ENCODE peak calls at places on chromosomes 13 and 19, in four cellular contexts. T is body of pancreas, V is fibroblast of mammary gland, X is left ventricle myocardium inferior. I is an unnamed sample.

GRCh38 chr13:112688560-112689497 is 1.0 kb upstream of the ATP11A start:
- DNase-seq in V (no peak), T (no peak), X (no peak), I (no peak)

GRCh38 chr19:43902399-43902798 is 32.7 kb downstream of the ZNF45 start:
- DNase-seq in T (no peak), V (no peak), X (no peak), I (no peak)

GRCh38 chr13:101473458-101473857 is 21.0 kb downstream of the ITGBL1 start:
- DNase-seq in V (peak), T (no peak), X (peak), I (no peak)

GRCh38 chr13:108924154-108924940 is 294.9 kb downstream of the MYO16 start:
- DNase-seq in V (peak), X (no peak), T (no peak), I (no peak)

GRCh38 chr13:104204177-104204576 is 1138.0 kb upstream of the SLC10A2 start:
- DNase-seq in V (no peak), X (no peak), T (no peak), I (no peak)

GRCh38 chr19:41668315-41668714 is 19.8 kb downstream of the CEACAM7 start:
- DNase-seq in T (no peak), V (no peak), X (no peak), I (no peak)

GRCh38 chr13:109331898-109332297 is 454.5 kb downstream of the IRS2 start:
- DNase-seq in V (peak), X (no peak), T (no peak), I (no peak)

GRCh38 chr19:45901432-45901903 is 945 bp downstream of the MYPOP start:
- DNase-seq in X (peak), V (peak), T (peak), I (no peak)

GRCh38 chr19:28430214-28430613 is 782.7 kb downstream of the UQCRFS1 start:
- DNase-seq in T (no peak), V (no peak), X (no peak), I (no peak)

GRCh38 chr13:113299951-113300350 is 2.9 kb downstream of the LAMP1 start:
- DNase-seq in T (no peak), V (peak), X (no peak), I (no peak)

GRCh38 chr19:6126335-6126974 is 9.0 kb upstream of the ACSBG2 start:
- DNase-seq in T (no peak), V (peak), X (no peak), I (peak)

GRCh38 chr13:91627952-91628739 is 229.7 kb downstream of the GPC5 start:
- DNase-seq in X (no peak), T (no peak), V (no peak), I (no peak)

GRCh38 chr19:31141301-31141700 is 207.9 kb downstream of the TSHZ3 start:
- DNase-seq in T (no peak), X (no peak), V (no peak), I (no peak)

GRCh38 chr13:73548444-73548843 is 489.6 kb downstream of the KLF5 start:
- DNase-seq in V (no peak), T (no peak), X (no peak), I (no peak)

GRCh38 chr13:73547239-73547638 is 488.4 kb downstream of the KLF5 start:
- DNase-seq in X (no peak), T (no peak), V (no peak), I (no peak)

GRCh38 chr13:73549717-73550116 is 490.9 kb downstream of the KLF5 start:
- DNase-seq in V (no peak), T (no peak), X (no peak), I (no peak)

GRCh38 chr13:73542446-73542845 is 483.6 kb downstream of the KLF5 start:
- DNase-seq in X (no peak), T (no peak), V (no peak), I (no peak)

GRCh38 chr13:73544175-73544574 is 485.4 kb downstream of the KLF5 start:
- DNase-seq in V (no peak), T (no peak), X (no peak), I (no peak)
- TF ChIP-seq CTCF in V (no peak), T (no peak), X (peak), I (peak)

DNA sequence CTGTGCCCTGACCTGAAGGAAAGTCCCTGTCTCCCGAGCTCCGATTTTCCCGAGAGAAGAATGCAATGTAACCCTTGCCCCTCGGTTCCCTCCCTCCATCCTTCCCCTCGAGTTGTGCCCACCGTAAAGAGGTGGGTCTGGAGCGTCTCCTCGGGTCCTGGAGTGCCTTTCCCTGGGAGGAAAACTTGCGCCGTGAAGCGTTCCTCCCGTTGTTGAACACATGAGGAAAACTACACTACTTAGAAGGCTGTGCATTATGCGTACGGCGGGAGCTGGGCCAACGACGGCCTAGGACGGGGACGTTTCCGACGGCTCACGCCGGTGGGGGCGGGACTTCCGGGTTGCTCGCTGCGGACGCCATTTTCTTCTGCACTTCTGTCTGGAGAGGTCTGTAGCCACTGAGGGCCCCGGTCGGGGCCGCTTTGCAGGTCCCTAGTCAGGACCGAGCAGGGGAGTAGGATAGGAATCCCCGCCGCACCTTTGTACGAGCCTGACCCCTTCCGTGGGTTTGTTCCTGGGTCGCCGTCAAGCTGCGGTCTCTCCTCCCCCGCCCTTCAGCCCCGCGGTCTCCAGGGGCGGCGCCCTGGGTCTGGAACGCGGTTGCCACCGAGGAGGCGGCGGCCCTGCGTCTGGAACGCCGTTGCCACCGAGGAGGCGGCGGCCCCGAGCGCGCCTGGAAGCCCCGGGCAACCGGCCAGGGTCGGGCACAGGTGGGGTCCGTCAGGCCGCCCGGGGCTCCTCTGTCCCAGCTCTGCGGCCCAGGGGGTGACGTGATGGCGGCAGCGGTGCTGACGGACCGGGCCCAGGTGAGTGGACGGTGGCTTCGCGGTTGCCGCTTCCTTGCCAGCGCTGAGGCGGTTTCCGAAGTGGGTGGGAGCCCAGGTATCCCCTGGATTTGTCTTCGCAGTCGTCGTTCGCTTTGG is at the start of gene ZNF264:
- DNase-seq in V (peak), T (peak), X (peak), I (peak)
- TF ChIP-seq CTCF in V (no peak), T (no peak), X (no peak), I (no peak)

GRCh38 chr19:16076154-16076957 is at the start of gene TPM4:
- DNase-seq in V (peak), X (peak), T (peak), I (no peak)
- TF ChIP-seq CTCF in V (no peak), X (no peak), T (no peak), I (no peak)

GRCh38 chr13:92716749-92717148 is 509.9 kb upstream of the GPC6 start:
- DNase-seq in V (peak), T (no peak), X (no peak), I (no peak)
- TF ChIP-seq CTCF in V (peak), T (peak), X (peak), I (no peak)

GRCh38 chr19:40232949-40233810 is 6.7 kb upstream of the CCNP start:
- DNase-seq in X (no peak), T (no peak), V (no peak), I (no peak)
- TF ChIP-seq CTCF in X (no peak), T (no peak), V (no peak), I (no peak)

DNA sequence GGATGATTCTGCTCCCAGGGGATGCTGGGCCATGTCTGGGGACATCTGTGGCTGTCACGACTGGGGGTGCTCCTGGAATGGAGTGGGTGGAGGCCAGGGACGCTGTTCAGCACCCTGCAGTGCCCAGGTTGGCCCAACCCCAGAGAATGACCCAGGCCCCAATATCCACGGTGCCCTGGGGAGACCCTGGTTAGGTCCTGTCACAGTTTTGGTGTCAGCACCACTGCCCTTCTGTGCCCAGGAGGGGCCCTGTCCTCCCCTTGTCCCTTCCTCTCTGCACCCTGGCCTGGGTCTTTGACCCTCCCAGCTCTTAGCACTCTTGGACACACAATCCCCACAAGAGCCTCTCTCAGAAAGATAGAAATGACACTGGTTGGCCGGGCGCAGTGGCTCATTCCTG is 85.3 kb downstream of the GADD45B start:
- DNase-seq in T (no peak), V (no peak), X (peak), I (no peak)
- TF ChIP-seq CTCF in T (no peak), V (no peak), X (no peak), I (no peak)